ENCODE peak calls at places on chromosomes 13 and 19, in ten cellular contexts. D, C, A, Z, G, O, K, M, V and I are unnamed samples.

GRCh38 chr19:19106061-19106551 is 32.2 kb downstream of the TMEM161A start:
- DNase-seq in D (no peak), C (no peak), A (no peak), Z (no peak), G (no peak), O (no peak), K (no peak), M (peak), V (no peak), I (no peak)

GRCh38 chr19:18736415-18737336 is 53.2 kb downstream of the CRTC1 start:
- DNase-seq in D (no peak), C (no peak), A (no peak), Z (no peak), G (no peak), O (no peak), K (no peak), M (no peak), V (no peak), I (no peak)

GRCh38 chr13:54511356-54511755 is 1482.7 kb downstream of the OLFM4 start:
- DNase-seq in D (no peak), C (no peak), A (no peak), Z (no peak), G (no peak), O (no peak), K (no peak), M (no peak), V (no peak), I (no peak)

GRCh38 chr19:2282062-2282861 is at the start of gene PEAK3:
- DNase-seq in D (no peak), C (peak), A (no peak), Z (no peak), G (no peak), O (no peak), K (peak), M (peak), V (no peak), I (no peak)

GRCh38 chr13:98202026-98202425 is 25.0 kb upstream of the RNF113B start:
- DNase-seq in D (no peak), C (no peak), A (no peak), Z (no peak), G (no peak), O (no peak), K (no peak), M (no peak), V (no peak), I (no peak)

GRCh38 chr13:75494491-75494890 is 12.5 kb upstream of the TBC1D4 start:
- DNase-seq in D (peak), C (no peak), A (no peak), Z (no peak), G (no peak), O (no peak), K (no peak), M (no peak), V (no peak), I (no peak)

GRCh38 chr19:38693380-38694223 is 46.2 kb downstream of the ACTN4 start:
- DNase-seq in D (peak), C (no peak), A (peak), Z (no peak), G (peak), O (no peak), K (peak), M (peak), V (no peak), I (no peak)

GRCh38 chr19:8253678-8254077 is 44.5 kb downstream of the CERS4 start:
- DNase-seq in D (no peak), C (no peak), A (no peak), Z (no peak), G (no peak), O (no peak), K (no peak), M (no peak), V (no peak), I (no peak)

GRCh38 chr19:6216996-6217751 is 62.6 kb downstream of the MLLT1 start:
- DNase-seq in D (peak), C (peak), A (no peak), Z (no peak), G (peak), O (no peak), K (peak), M (peak), V (no peak), I (no peak)

GRCh38 chr19:2274937-2275535 is 6.9 kb downstream of the PEAK3 start:
- DNase-seq in D (no peak), C (no peak), A (peak), Z (no peak), G (peak), O (no peak), K (peak), M (peak), V (no peak), I (peak)

GRCh38 chr13:107289540-107289939 is 721.6 kb upstream of the ARGLU1 start:
- DNase-seq in D (no peak), C (no peak), A (no peak), Z (no peak), G (peak), O (no peak), K (no peak), M (no peak), V (no peak), I (no peak)

GRCh38 chr13:105452895-105453294 is 1082.6 kb downstream of the EFNB2 start:
- DNase-seq in D (no peak), C (no peak), A (no peak), Z (no peak), G (no peak), O (no peak), K (no peak), M (no peak), V (no peak), I (no peak)

GRCh38 chr13:74070065-74070464 is 64.1 kb downstream of the KLF12 start:
- DNase-seq in D (no peak), C (no peak), A (no peak), Z (no peak), G (no peak), O (no peak), K (no peak), M (no peak), V (no peak), I (no peak)

GRCh38 chr13:44272692-44273091 is 100.9 kb upstream of the SERP2 start:
- DNase-seq in D (peak), C (no peak), A (no peak), Z (no peak), G (no peak), O (no peak), K (no peak), M (no peak), V (no peak), I (no peak)

GRCh38 chr13:26693749-26694463 is 66.7 kb downstream of the GPR12 start:
- DNase-seq in D (no peak), C (no peak), A (no peak), Z (no peak), G (no peak), O (no peak), K (no peak), M (no peak), V (no peak), I (no peak)